ENCODE peak calls at places on chromosome 7, in four cellular contexts. One of them, this sample, is unnamed.

GRCh38 chr7:128115326-128115820 is 84.1 kb upstream of the LRRC4 start:
- DNase-seq in SK-N-SH: no peak
- DNase-seq in A549: no peak
- DNase-seq in HepG2: no peak
- DNase-seq in this sample: no peak

GRCh38 chr7:96322373-96322695 is 436 bp upstream of the SLC25A13 start:
- DNase-seq in HepG2: no peak
- DNase-seq in SK-N-SH: no peak
- DNase-seq in A549: no peak
- DNase-seq in this sample: no peak

GRCh38 chr7:18895456-18895855 is 222.0 kb downstream of the TWIST1 start:
- DNase-seq in SK-N-SH: no peak
- DNase-seq in A549: peak
- DNase-seq in HepG2: no peak
- DNase-seq in this sample: peak

GRCh38 chr7:45593877-45594276 is 19.7 kb downstream of the ADCY1 start:
- DNase-seq in SK-N-SH: no peak
- DNase-seq in A549: no peak
- DNase-seq in HepG2: no peak
- DNase-seq in this sample: no peak

GRCh38 chr7:139016931-139017511 is 18.8 kb downstream of the ZC3HAV1L start:
- DNase-seq in SK-N-SH: peak
- DNase-seq in A549: peak
- DNase-seq in HepG2: peak
- DNase-seq in this sample: peak

GRCh38 chr7:29370531-29371314 is 176.1 kb downstream of the CHN2 start:
- DNase-seq in A549: no peak
- DNase-seq in HepG2: peak
- DNase-seq in SK-N-SH: no peak
- DNase-seq in this sample: no peak

GRCh38 chr7:43294080-43294630 is 181.7 kb downstream of the HECW1 start:
- DNase-seq in HepG2: no peak
- DNase-seq in SK-N-SH: no peak
- DNase-seq in A549: peak
- DNase-seq in this sample: peak

GRCh38 chr7:86928308-86928707 is 131.1 kb downstream of the ELAPOR2 start:
- DNase-seq in A549: no peak
- DNase-seq in SK-N-SH: no peak
- DNase-seq in HepG2: no peak
- DNase-seq in this sample: no peak

GRCh38 chr7:142298009-142298408 is 40.2 kb upstream of the PRSS58 start:
- DNase-seq in A549: peak
- DNase-seq in SK-N-SH: peak
- DNase-seq in HepG2: peak
- DNase-seq in this sample: no peak

GRCh38 chr7:110507832-110508231 is 583.1 kb upstream of the LRRN3 start:
- DNase-seq in HepG2: no peak
- DNase-seq in A549: no peak
- DNase-seq in SK-N-SH: no peak
- DNase-seq in this sample: no peak

GRCh38 chr7:11758627-11759111 is 73.3 kb downstream of the THSD7A start:
- DNase-seq in SK-N-SH: no peak
- DNase-seq in HepG2: no peak
- DNase-seq in A549: no peak
- DNase-seq in this sample: no peak

GRCh38 chr7:30274641-30275040 is 9.8 kb upstream of the ZNRF2 start:
- DNase-seq in SK-N-SH: no peak
- DNase-seq in A549: no peak
- DNase-seq in HepG2: no peak
- DNase-seq in this sample: no peak

GRCh38 chr7:44378744-44379143 is 53.4 kb upstream of the CAMK2B start:
- DNase-seq in A549: no peak
- DNase-seq in SK-N-SH: no peak
- DNase-seq in HepG2: peak
- DNase-seq in this sample: peak

GRCh38 chr7:155576416-155576815 is 30.1 kb upstream of the CNPY1 start:
- DNase-seq in A549: no peak
- DNase-seq in HepG2: no peak
- DNase-seq in SK-N-SH: no peak
- DNase-seq in this sample: no peak

GRCh38 chr7:148987751-148988512 is 40.4 kb downstream of the PDIA4 start:
- DNase-seq in HepG2: no peak
- DNase-seq in SK-N-SH: peak
- DNase-seq in A549: no peak
- DNase-seq in this sample: peak

GRCh38 chr7:114931656-114932011 is 9.7 kb downstream of the MDFIC start:
- DNase-seq in SK-N-SH: no peak
- DNase-seq in HepG2: no peak
- DNase-seq in A549: no peak
- DNase-seq in this sample: no peak

GRCh38 chr7:80060218-80060806 is 74.3 kb upstream of the GNAI1 start:
- DNase-seq in HepG2: peak
- DNase-seq in A549: peak
- DNase-seq in SK-N-SH: peak
- DNase-seq in this sample: peak

GRCh38 chr7:16668049-16668858 is 22.3 kb downstream of the BZW2 start:
- DNase-seq in A549: peak
- DNase-seq in HepG2: peak
- DNase-seq in SK-N-SH: peak
- DNase-seq in this sample: peak

GRCh38 chr7:127997226-127997922 is 33.9 kb downstream of the LRRC4 start:
- DNase-seq in A549: no peak
- DNase-seq in SK-N-SH: no peak
- DNase-seq in HepG2: peak
- DNase-seq in this sample: peak

GRCh38 chr7:143068446-143068845 is 16.3 kb downstream of the OR6V1 start:
- DNase-seq in A549: no peak
- DNase-seq in HepG2: no peak
- DNase-seq in SK-N-SH: no peak
- DNase-seq in this sample: no peak

GRCh38 chr7:157690833-157691382 is 354.1 kb downstream of the DNAJB6 start:
- DNase-seq in SK-N-SH: peak
- DNase-seq in HepG2: peak
- DNase-seq in A549: no peak
- DNase-seq in this sample: no peak

GRCh38 chr7:79923953-79924352 is 210.7 kb upstream of the GNAI1 start:
- DNase-seq in A549: no peak
- DNase-seq in SK-N-SH: no peak
- DNase-seq in HepG2: no peak
- DNase-seq in this sample: peak

GRCh38 chr7:151511946-151512345 is 7.7 kb downstream of the RHEB start:
- DNase-seq in A549: no peak
- DNase-seq in HepG2: no peak
- DNase-seq in SK-N-SH: no peak
- DNase-seq in this sample: peak

GRCh38 chr7:33716581-33717477 is 188.5 kb upstream of the BMPER start:
- DNase-seq in SK-N-SH: no peak
- DNase-seq in A549: peak
- DNase-seq in HepG2: peak
- DNase-seq in this sample: peak

GRCh38 chr7:155769701-155770100 is 42.6 kb downstream of the SHH start:
- DNase-seq in HepG2: no peak
- DNase-seq in A549: no peak
- DNase-seq in SK-N-SH: no peak
- DNase-seq in this sample: no peak

GRCh38 chr7:68789597-68789996 is 808.7 kb upstream of the AUTS2 start:
- DNase-seq in A549: no peak
- DNase-seq in SK-N-SH: no peak
- DNase-seq in HepG2: no peak
- DNase-seq in this sample: no peak

GRCh38 chr7:16561943-16562342 is 35.3 kb downstream of the LRRC72 start:
- DNase-seq in SK-N-SH: no peak
- DNase-seq in A549: no peak
- DNase-seq in HepG2: no peak
- DNase-seq in this sample: no peak

GRCh38 chr7:5497158-5498103 is 73.8 kb upstream of the TNRC18 start:
- DNase-seq in SK-N-SH: peak
- DNase-seq in HepG2: no peak
- DNase-seq in A549: no peak
- DNase-seq in this sample: no peak

GRCh38 chr7:128697301-128697905 is 25.3 kb downstream of the GARIN1A start:
- DNase-seq in HepG2: peak
- DNase-seq in A549: peak
- DNase-seq in SK-N-SH: peak
- DNase-seq in this sample: peak

GRCh38 chr7:8176370-8177081 is 85.4 kb downstream of the ICA1 start:
- DNase-seq in A549: no peak
- DNase-seq in HepG2: no peak
- DNase-seq in SK-N-SH: no peak
- DNase-seq in this sample: no peak

GRCh38 chr7:105261689-105262088 is 127.0 kb downstream of the SRPK2 start:
- DNase-seq in A549: peak
- DNase-seq in HepG2: no peak
- DNase-seq in SK-N-SH: no peak
- DNase-seq in this sample: peak

GRCh38 chr7:105257338-105257737 is 131.4 kb downstream of the SRPK2 start:
- DNase-seq in A549: no peak
- DNase-seq in SK-N-SH: peak
- DNase-seq in HepG2: no peak
- DNase-seq in this sample: no peak

DNA sequence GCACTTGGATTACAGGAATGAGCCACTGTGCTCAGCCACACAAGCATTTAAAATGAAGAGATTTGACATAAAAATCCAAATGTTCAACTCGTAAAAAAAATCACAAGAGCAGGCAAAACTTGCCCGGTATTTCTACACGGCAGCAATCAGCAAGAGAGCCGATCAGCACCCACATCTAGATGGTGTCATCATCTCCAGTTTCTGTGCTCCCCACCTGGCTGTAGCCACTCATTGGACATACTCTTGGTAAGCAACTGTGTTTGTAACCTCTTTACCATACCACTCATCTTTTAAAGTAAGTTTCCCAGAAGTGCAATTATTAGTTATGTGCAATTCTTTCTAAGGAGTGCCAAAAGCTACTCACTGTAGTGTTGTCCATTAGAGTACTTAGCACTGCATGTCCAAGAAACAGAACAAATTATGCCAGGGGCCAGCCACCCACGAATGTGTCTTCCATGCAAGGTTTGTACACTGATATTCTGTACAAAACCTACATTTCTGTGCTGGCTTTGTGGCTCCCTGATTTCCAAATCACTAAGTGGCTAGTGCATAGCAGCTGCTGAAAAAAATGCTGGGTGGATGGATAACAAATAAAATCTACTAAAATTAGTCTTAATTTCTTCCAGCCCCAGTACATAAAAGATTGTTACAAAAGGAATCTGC is 132.0 kb downstream of the SRPK2 start:
- DNase-seq in A549: no peak
- DNase-seq in HepG2: no peak
- DNase-seq in SK-N-SH: no peak
- DNase-seq in this sample: no peak
- TF ChIP-seq RAD21 in A549: no peak
- TF ChIP-seq RAD21 in HepG2: no peak
- TF ChIP-seq RAD21 in SK-N-SH: no peak
- TF ChIP-seq RAD21 in this sample: no peak

GRCh38 chr7:31398815-31399214 is 58.3 kb upstream of the NEUROD6 start:
- DNase-seq in A549: no peak
- DNase-seq in SK-N-SH: no peak
- DNase-seq in HepG2: no peak
- DNase-seq in this sample: no peak
- TF ChIP-seq RAD21 in A549: no peak
- TF ChIP-seq RAD21 in SK-N-SH: no peak
- TF ChIP-seq RAD21 in HepG2: no peak
- TF ChIP-seq RAD21 in this sample: no peak

GRCh38 chr7:36985866-36986402 is 261.6 kb upstream of the AOAH start:
- DNase-seq in A549: no peak
- DNase-seq in HepG2: no peak
- DNase-seq in SK-N-SH: peak
- DNase-seq in this sample: no peak

GRCh38 chr7:36982749-36983148 is 258.5 kb upstream of the AOAH start:
- DNase-seq in A549: no peak
- DNase-seq in SK-N-SH: no peak
- DNase-seq in HepG2: no peak
- DNase-seq in this sample: no peak

GRCh38 chr7:36984710-36985308 is 260.5 kb upstream of the AOAH start:
- DNase-seq in A549: no peak
- DNase-seq in HepG2: no peak
- DNase-seq in SK-N-SH: no peak
- DNase-seq in this sample: no peak

GRCh38 chr7:36986429-36987362 is 262.4 kb upstream of the AOAH start:
- DNase-seq in HepG2: peak
- DNase-seq in A549: peak
- DNase-seq in SK-N-SH: peak
- DNase-seq in this sample: peak

DNA sequence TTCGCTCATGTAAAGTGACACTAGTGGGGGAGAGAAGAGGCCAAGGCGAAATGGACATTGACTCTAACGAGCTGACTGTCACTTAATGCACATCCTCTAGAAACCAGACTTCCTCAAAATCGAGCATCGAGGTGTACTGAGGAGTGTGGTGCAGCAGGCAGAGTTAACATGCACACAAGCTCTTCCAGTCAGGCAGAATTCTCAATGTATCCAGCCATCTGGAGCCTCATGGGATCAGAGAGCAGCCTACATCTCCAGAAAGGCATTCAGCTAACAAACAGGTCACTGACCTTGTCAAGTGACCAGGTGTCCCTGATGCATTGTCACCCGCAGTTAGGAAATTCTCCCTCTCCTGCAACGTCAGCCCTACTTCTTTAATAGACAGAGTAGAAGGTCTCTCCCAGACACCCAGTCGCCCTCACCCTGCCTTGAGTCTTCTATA is 259.8 kb upstream of the AOAH start:
- DNase-seq in HepG2: peak
- DNase-seq in A549: no peak
- DNase-seq in SK-N-SH: no peak
- DNase-seq in this sample: no peak
- TF ChIP-seq RAD21 in HepG2: no peak
- TF ChIP-seq RAD21 in A549: no peak
- TF ChIP-seq RAD21 in SK-N-SH: no peak
- TF ChIP-seq RAD21 in this sample: no peak

GRCh38 chr7:1928555-1929348 is 258.7 kb downstream of the ELFN1 start:
- DNase-seq in HepG2: no peak
- DNase-seq in SK-N-SH: no peak
- DNase-seq in A549: no peak
- DNase-seq in this sample: no peak

GRCh38 chr7:1925973-1926907 is 256.2 kb downstream of the ELFN1 start:
- DNase-seq in SK-N-SH: no peak
- DNase-seq in A549: no peak
- DNase-seq in HepG2: no peak
- DNase-seq in this sample: no peak

GRCh38 chr7:1927942-1928341 is 257.9 kb downstream of the ELFN1 start:
- DNase-seq in A549: no peak
- DNase-seq in HepG2: no peak
- DNase-seq in SK-N-SH: no peak
- DNase-seq in this sample: no peak

GRCh38 chr7:1925349-1925748 is 255.3 kb downstream of the ELFN1 start:
- DNase-seq in HepG2: peak
- DNase-seq in SK-N-SH: no peak
- DNase-seq in A549: no peak
- DNase-seq in this sample: no peak

DNA sequence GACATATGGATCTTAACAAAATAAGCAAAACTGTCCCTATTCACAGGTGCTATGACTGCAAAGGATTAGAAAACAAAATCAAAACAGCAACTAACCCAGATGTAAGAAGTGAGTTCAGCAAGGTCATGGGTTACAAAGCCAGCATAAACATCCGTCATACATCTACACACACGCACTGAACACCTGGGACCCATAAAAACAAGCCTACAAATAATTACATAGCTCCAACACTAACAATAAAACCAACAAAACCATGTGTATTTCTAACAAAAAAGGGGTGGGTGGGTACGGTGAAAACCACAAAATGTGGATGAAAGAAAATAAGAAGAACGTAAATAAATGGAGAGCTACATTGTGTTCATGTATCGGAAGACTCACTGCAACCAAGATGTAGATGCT is 256.8 kb downstream of the ELFN1 start:
- DNase-seq in A549: no peak
- DNase-seq in SK-N-SH: no peak
- DNase-seq in HepG2: no peak
- DNase-seq in this sample: no peak
- TF ChIP-seq RAD21 in A549: no peak
- TF ChIP-seq RAD21 in SK-N-SH: no peak
- TF ChIP-seq RAD21 in HepG2: no peak
- TF ChIP-seq RAD21 in this sample: no peak